ENCODE peak calls at places on chromosomes 4 and X, in four cellular contexts. X is AG10803, R is retinal pigment epithelial cell, D is psoas muscle. E is an unnamed sample.

GRCh38 chrX:70970482-70970999 is 39.6 kb upstream of the SLC7A3 start:
- DNase-seq in X (peak; percentile 12), R (no peak), D (no peak), E (peak; percentile 10)

GRCh38 chrX:65871671-65872311 is 168.1 kb downstream of the VSIG4 start:
- DNase-seq in X (peak; percentile 2), R (no peak), D (no peak), E (peak; percentile 87)

GRCh38 chr4:127379499-127379898 is 253.3 kb upstream of the INTU start:
- DNase-seq in X (no peak), R (no peak), D (no peak), E (no peak)

GRCh38 chrX:53824686-53825085 is 138.2 kb upstream of the HUWE1 start:
- DNase-seq in X (no peak), R (no peak), D (no peak), E (no peak)

GRCh38 chr4:147096667-147097604 is 151.3 kb upstream of the TTC29 start:
- DNase-seq in X (peak; percentile 77), R (no peak), D (no peak), E (peak; percentile 68)

GRCh38 chr4:143407475-143407874 is 70.8 kb downstream of the GAB1 start:
- DNase-seq in X (no peak), R (no peak), D (no peak), E (no peak)

GRCh38 chr4:4387531-4388311 is 819 bp downstream of the NSG1 start:
- DNase-seq in X (no peak), R (no peak), D (peak; percentile 34), E (no peak)

GRCh38 chr4:99708551-99708950 is 50.9 kb upstream of the C4orf54 start:
- DNase-seq in X (no peak), R (no peak), D (no peak), E (peak; percentile 38)

GRCh38 chrX:31190221-31190975 is 118.6 kb upstream of the FTHL17 start:
- DNase-seq in X (no peak), R (no peak), D (no peak), E (no peak)

GRCh38 chr4:1767058-1767769 is 25.9 kb upstream of the FGFR3 start:
- DNase-seq in X (peak; percentile 18), R (no peak), D (no peak), E (no peak)
- H3K4me3 ChIP-seq in X (peak overlapping the region; percentile 41), R (peak overlapping the region; percentile 17), D (peak overlapping the region; percentile 53), E (peak overlapping the region; percentile 36)

DNA sequence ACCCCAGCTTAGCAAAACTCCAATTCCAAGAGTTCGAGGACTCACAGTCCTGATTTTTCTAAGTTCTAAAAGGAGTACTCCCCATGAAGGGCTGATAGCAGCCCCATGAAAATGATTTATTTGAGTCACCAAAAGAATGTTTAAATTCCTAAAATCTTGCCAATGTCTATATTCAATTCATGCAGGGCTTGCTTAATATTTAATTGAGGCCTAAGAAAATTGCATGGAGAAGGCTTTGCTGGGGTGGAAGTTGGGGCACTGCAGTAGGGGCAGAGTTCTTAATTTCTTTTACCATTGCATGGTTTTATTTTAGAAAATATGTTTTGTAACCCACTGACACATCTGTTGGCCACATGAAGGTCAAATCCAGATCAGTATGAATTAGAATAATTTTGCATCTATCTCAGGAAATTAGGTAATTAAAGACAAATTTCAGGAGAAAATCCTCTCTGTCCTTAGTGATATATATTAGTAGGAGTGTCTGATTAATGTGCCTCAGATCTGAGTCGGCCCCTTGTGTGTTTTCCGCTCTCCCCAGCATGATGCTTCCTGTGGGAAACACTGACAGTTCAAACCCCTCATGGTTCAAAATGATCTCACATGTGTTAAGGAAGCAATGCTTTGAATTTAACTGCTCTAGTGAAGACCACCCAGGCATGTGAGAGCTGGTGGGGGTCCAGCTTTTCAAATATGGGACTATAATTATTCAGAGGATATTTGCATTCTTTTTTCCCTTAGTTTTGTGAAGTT is 54.0 kb upstream of the EGFL6 start:
- DNase-seq in X (peak; percentile 85), R (no peak), D (no peak), E (no peak)
- TF ChIP-seq CTCF in X (no peak), R (no peak), D (no peak), E (no peak)

GRCh38 chrX:112841820-112842157 is 1.2 kb upstream of the AMOT start:
- DNase-seq in X (no peak), R (no peak), D (no peak), E (no peak)

GRCh38 chrX:112840382-112841113 is at the start of gene AMOT:
- DNase-seq in X (peak; percentile 50), R (no peak), D (peak; percentile 84), E (peak; percentile 23)

GRCh38 chrX:112841114-112841819 is 636 bp upstream of the AMOT start:
- DNase-seq in X (peak; percentile 81), R (peak; percentile 64), D (peak; percentile 88), E (peak; percentile 59)

GRCh38 chrX:112837531-112837930 is 3.1 kb downstream of the AMOT start:
- DNase-seq in X (no peak), R (no peak), D (no peak), E (no peak)

GRCh38 chrX:112839856-112840255 is 775 bp downstream of the AMOT start:
- DNase-seq in X (no peak), R (no peak), D (no peak), E (no peak)
- H3K4me3 ChIP-seq in X (peak overlapping the region; percentile 79), R (peak overlapping the region; percentile 72), D (peak overlapping the region; percentile 71), E (no peak overlapping the region)

DNA sequence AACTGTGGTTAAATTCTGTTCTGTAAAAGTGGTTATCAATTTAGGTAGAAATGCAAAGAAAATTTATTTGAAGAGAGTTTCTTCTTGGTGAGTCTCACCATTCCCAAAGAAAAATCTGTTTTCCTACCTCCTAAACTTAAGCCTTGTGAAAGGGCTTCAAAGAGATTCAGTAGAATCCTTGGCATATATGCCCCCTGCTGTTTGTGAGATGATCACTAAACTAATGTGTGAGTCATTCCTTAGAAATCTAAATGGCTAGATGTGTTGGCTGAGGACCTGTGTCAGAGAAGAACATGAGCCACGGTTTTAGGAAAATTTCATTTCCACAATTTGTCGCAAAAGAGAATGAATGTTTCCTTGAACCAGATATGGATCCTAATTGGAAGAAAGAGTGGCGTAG is 260.9 kb downstream of the SLC7A11 start:
- DNase-seq in X (peak; percentile 35), R (no peak), D (no peak), E (peak; percentile 55)
- TF ChIP-seq CTCF in X (peak; percentile 21), R (peak; percentile 19), D (no peak), E (peak; percentile 15)

DNA sequence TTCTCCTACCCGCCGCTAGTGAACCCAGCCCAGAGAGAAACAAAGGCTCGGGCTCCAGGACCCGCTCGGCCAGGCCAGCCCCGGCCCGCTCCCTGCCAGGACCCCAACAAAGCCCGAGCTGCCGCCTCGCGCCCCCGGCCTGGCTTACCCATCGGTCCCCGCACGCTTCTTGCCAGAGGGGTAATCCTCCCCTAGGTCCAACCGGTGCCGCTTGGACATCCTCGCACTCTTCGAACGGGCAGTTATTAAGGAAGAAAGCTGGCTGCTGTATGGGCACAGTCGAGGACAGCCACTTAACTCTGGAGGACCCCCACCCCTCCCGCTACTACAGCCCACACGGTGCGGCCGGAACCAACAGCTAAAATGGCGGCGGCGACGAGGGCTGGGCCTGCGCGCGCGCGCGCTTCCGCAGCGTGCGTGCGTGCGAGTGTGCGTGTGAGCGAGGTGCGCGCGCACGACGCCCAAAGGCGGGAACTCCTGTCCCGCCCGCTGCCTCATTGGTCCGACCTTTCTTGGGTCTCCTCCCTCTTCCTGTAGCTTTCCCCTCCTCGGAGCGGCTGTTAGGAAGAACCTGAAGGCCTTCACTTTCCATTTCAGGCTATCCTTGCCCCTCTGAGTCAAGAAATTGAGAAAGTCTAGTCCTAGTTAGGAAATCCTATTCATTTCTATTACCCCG is at the start of gene DHX15:
- DNase-seq in X (peak; percentile 97), R (peak; percentile 88), D (peak; percentile 97), E (peak; percentile 92)
- H3K4me3 ChIP-seq in X (peak within 1 kb of the TSS; percentile 96), R (peak within 1 kb of the TSS; percentile 94), D (peak within 1 kb of the TSS; percentile 82), E (peak within 1 kb of the TSS; percentile 98)

DNA sequence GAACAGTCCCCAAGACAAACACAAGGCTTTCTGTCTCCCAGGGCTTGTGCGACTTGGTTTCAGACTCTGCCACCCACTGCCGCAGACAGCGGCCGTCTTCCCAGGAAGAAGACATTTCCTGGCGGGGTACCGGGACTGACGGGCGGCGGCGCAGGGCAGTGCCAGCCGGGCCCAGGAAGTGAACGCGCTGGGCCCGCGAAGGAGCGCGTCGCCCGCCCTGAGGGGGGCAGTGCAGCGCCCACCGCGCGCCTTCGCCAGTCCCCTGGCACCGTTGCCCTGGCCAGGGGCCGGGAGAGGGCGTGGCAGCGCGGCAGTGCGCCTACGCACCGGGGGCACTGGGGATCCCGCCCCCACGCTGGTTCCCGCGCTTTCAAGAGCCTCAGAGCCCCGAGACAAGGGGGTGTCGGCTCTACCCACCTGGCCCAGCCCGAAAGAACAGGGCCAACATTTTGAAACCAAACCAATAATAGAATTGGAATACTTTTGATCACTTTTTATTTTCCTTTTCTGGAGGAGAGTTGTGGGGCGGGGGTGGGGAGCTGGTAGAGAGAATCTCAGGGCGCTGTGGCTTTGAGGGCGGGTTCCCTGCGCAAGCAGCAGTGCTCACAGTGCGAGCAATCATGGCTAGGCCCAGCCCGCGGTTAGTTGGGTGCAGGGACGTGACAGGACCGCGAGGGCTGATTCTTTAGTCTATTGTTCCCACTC is 23.6 kb upstream of the APLN start:
- DNase-seq in X (peak; percentile 20), R (no peak), D (peak; percentile 77), E (no peak)
- TF ChIP-seq CTCF in X (no peak), R (peak; percentile 27), D (peak; percentile 35), E (peak; percentile 25)

GRCh38 chrX:20267924-20268701 is 1.4 kb upstream of the RPS6KA3 start:
- DNase-seq in X (peak; percentile 19), R (no peak), D (peak; percentile 74), E (no peak)
- H3K4me3 ChIP-seq in X (peak overlapping the region; percentile 66), R (peak overlapping the region; percentile 65), D (peak overlapping the region; percentile 74), E (peak overlapping the region; percentile 66)

GRCh38 chrX:63810746-63811145 is 25.7 kb upstream of the ARHGEF9 start:
- DNase-seq in X (no peak), R (no peak), D (no peak), E (no peak)
- TF ChIP-seq CTCF in X (no peak), R (no peak), D (no peak), E (no peak)